ENCODE peak calls at places on chromosomes 5 and 9, in four cellular contexts. One of them, this sample, is unnamed.

GRCh38 chr5:10702040-10702629 is 58.9 kb downstream of the DAP start:
- DNase-seq in M059J: peak
- DNase-seq in progenitor cell of endocrine pancreas: no peak
- DNase-seq in NCI-H345: no peak
- DNase-seq in this sample: no peak

GRCh38 chr9:76817489-76817888 is 53.3 kb downstream of the PCA3 start:
- DNase-seq in M059J: peak
- DNase-seq in progenitor cell of endocrine pancreas: no peak
- DNase-seq in NCI-H345: no peak
- DNase-seq in this sample: no peak

GRCh38 chr5:61362796-61363364 is 30.8 kb downstream of the ZSWIM6 start:
- DNase-seq in M059J: peak
- DNase-seq in progenitor cell of endocrine pancreas: no peak
- DNase-seq in NCI-H345: no peak
- DNase-seq in this sample: no peak

GRCh38 chr9:22041329-22041728 is 32.2 kb upstream of the CDKN2B start:
- DNase-seq in M059J: no peak
- DNase-seq in progenitor cell of endocrine pancreas: no peak
- DNase-seq in NCI-H345: no peak
- DNase-seq in this sample: no peak

GRCh38 chr5:149455889-149456409 is 76.9 kb upstream of the IL17B start:
- DNase-seq in M059J: peak
- DNase-seq in progenitor cell of endocrine pancreas: no peak
- DNase-seq in NCI-H345: no peak
- DNase-seq in this sample: no peak

GRCh38 chr9:18595597-18595996 is 121.6 kb downstream of the ADAMTSL1 start:
- DNase-seq in M059J: peak
- DNase-seq in progenitor cell of endocrine pancreas: no peak
- DNase-seq in NCI-H345: no peak
- DNase-seq in this sample: no peak

GRCh38 chr5:40405985-40406384 is 273.7 kb upstream of the PTGER4 start:
- DNase-seq in M059J: no peak
- DNase-seq in progenitor cell of endocrine pancreas: no peak
- DNase-seq in NCI-H345: no peak
- DNase-seq in this sample: no peak

GRCh38 chr5:20972419-20972925 is 984.5 kb upstream of the CDH18 start:
- DNase-seq in M059J: peak
- DNase-seq in progenitor cell of endocrine pancreas: no peak
- DNase-seq in NCI-H345: no peak
- DNase-seq in this sample: peak

GRCh38 chr9:33906769-33907168 is 89.8 kb downstream of the UBE2R2 start:
- DNase-seq in M059J: no peak
- DNase-seq in progenitor cell of endocrine pancreas: no peak
- DNase-seq in NCI-H345: no peak
- DNase-seq in this sample: no peak

GRCh38 chr9:103183569-103184191 is 188.5 kb downstream of the CYLC2 start:
- DNase-seq in M059J: no peak
- DNase-seq in progenitor cell of endocrine pancreas: no peak
- DNase-seq in NCI-H345: peak
- DNase-seq in this sample: no peak

GRCh38 chr9:89139450-89139849 is 39.2 kb downstream of the SHC3 start:
- DNase-seq in M059J: peak
- DNase-seq in progenitor cell of endocrine pancreas: no peak
- DNase-seq in NCI-H345: no peak
- DNase-seq in this sample: no peak

GRCh38 chr5:174489233-174489632 is 235.1 kb upstream of the MSX2 start:
- DNase-seq in M059J: no peak
- DNase-seq in progenitor cell of endocrine pancreas: no peak
- DNase-seq in NCI-H345: no peak
- DNase-seq in this sample: no peak

GRCh38 chr9:2427016-2427891 is 194.3 kb upstream of the VLDLR start:
- DNase-seq in M059J: peak
- DNase-seq in progenitor cell of endocrine pancreas: no peak
- DNase-seq in NCI-H345: peak
- DNase-seq in this sample: no peak

GRCh38 chr5:132506094-132506692 is 15.6 kb upstream of the IRF1 start:
- DNase-seq in M059J: peak
- DNase-seq in progenitor cell of endocrine pancreas: no peak
- DNase-seq in NCI-H345: no peak
- DNase-seq in this sample: peak

GRCh38 chr5:130295235-130295634 is 391.0 kb downstream of the CHSY3 start:
- DNase-seq in M059J: no peak
- DNase-seq in progenitor cell of endocrine pancreas: no peak
- DNase-seq in NCI-H345: no peak
- DNase-seq in this sample: no peak

GRCh38 chr9:38432922-38433510 is 8.8 kb upstream of the IGFBPL1 start:
- DNase-seq in M059J: peak
- DNase-seq in progenitor cell of endocrine pancreas: no peak
- DNase-seq in NCI-H345: peak
- DNase-seq in this sample: no peak

GRCh38 chr5:89951876-89952275 is 457.7 kb downstream of the CETN3 start:
- DNase-seq in M059J: no peak
- DNase-seq in progenitor cell of endocrine pancreas: no peak
- DNase-seq in NCI-H345: no peak
- DNase-seq in this sample: no peak

GRCh38 chr5:151213803-151214613 is 9.9 kb downstream of the CCDC69 start:
- DNase-seq in M059J: peak
- DNase-seq in progenitor cell of endocrine pancreas: no peak
- DNase-seq in NCI-H345: no peak
- DNase-seq in this sample: no peak

GRCh38 chr9:34430843-34431437 is 27.4 kb downstream of the FAM219A start:
- DNase-seq in M059J: peak
- DNase-seq in progenitor cell of endocrine pancreas: peak
- DNase-seq in NCI-H345: peak
- DNase-seq in this sample: no peak

GRCh38 chr5:65098393-65098792 is 329.7 kb downstream of the CWC27 start:
- DNase-seq in M059J: no peak
- DNase-seq in progenitor cell of endocrine pancreas: no peak
- DNase-seq in NCI-H345: no peak
- DNase-seq in this sample: no peak

GRCh38 chr5:88734191-88734640 is 148.8 kb downstream of the MEF2C start:
- DNase-seq in M059J: no peak
- DNase-seq in progenitor cell of endocrine pancreas: no peak
- DNase-seq in NCI-H345: no peak
- DNase-seq in this sample: no peak

GRCh38 chr9:5832093-5832542 is 799 bp downstream of the ERMP1 start:
- DNase-seq in M059J: peak
- DNase-seq in progenitor cell of endocrine pancreas: no peak
- DNase-seq in NCI-H345: peak
- DNase-seq in this sample: no peak

GRCh38 chr9:4620046-4620765 is 41.9 kb upstream of the PLPP6 start:
- DNase-seq in M059J: peak
- DNase-seq in progenitor cell of endocrine pancreas: no peak
- DNase-seq in NCI-H345: no peak
- DNase-seq in this sample: no peak

GRCh38 chr5:34656001-34656699 is at the start of gene RAI14:
- DNase-seq in M059J: peak
- DNase-seq in progenitor cell of endocrine pancreas: peak
- DNase-seq in NCI-H345: no peak
- DNase-seq in this sample: peak

GRCh38 chr9:23581936-23582335 is 244.1 kb downstream of the ELAVL2 start:
- DNase-seq in M059J: peak
- DNase-seq in progenitor cell of endocrine pancreas: no peak
- DNase-seq in NCI-H345: no peak
- DNase-seq in this sample: no peak

GRCh38 chr5:143737073-143737472 is 74.9 kb upstream of the HMHB1 start:
- DNase-seq in M059J: no peak
- DNase-seq in progenitor cell of endocrine pancreas: no peak
- DNase-seq in NCI-H345: no peak
- DNase-seq in this sample: no peak

GRCh38 chr9:32866292-32866691 is 83.0 kb downstream of the TMEM215 start:
- DNase-seq in M059J: no peak
- DNase-seq in progenitor cell of endocrine pancreas: no peak
- DNase-seq in NCI-H345: no peak
- DNase-seq in this sample: no peak

This sample was measured in HuH-7.5.